ENCODE peak calls at places on chromosomes 4 and X, in five cellular contexts. One of them, this sample, is unnamed.

GRCh38 chr4:142752331-142752830 is 93.7 kb downstream of the INPP4B start:
- DNase-seq in naive thymus-derived CD4-positive, alpha-beta T cell: no peak
- DNase-seq in stimulated activated CD4-positive, alpha-beta T cell treated with anti-CD3 and anti-CD28 coated beads, Interleukin-4, amount 100 ng/mL, for 24 hours: no peak
- DNase-seq in hypothalamus: no peak
- DNase-seq in activated naive CD4-positive, alpha-beta T cell: no peak
- DNase-seq in this sample: no peak

GRCh38 chr4:151930372-151930771 is 169.6 kb upstream of the GATB start:
- DNase-seq in activated naive CD4-positive, alpha-beta T cell: no peak
- DNase-seq in hypothalamus: no peak
- DNase-seq in naive thymus-derived CD4-positive, alpha-beta T cell: no peak
- DNase-seq in stimulated activated CD4-positive, alpha-beta T cell treated with anti-CD3 and anti-CD28 coated beads, Interleukin-4, amount 100 ng/mL, for 24 hours: no peak
- DNase-seq in this sample: no peak

GRCh38 chr4:126850286-126850685 is 782.5 kb upstream of the INTU start:
- DNase-seq in stimulated activated CD4-positive, alpha-beta T cell treated with anti-CD3 and anti-CD28 coated beads, Interleukin-4, amount 100 ng/mL, for 24 hours: no peak
- DNase-seq in hypothalamus: no peak
- DNase-seq in activated naive CD4-positive, alpha-beta T cell: no peak
- DNase-seq in naive thymus-derived CD4-positive, alpha-beta T cell: no peak
- DNase-seq in this sample: no peak

GRCh38 chr4:22391548-22391947 is 124.3 kb downstream of the ADGRA3 start:
- DNase-seq in activated naive CD4-positive, alpha-beta T cell: no peak
- DNase-seq in naive thymus-derived CD4-positive, alpha-beta T cell: no peak
- DNase-seq in stimulated activated CD4-positive, alpha-beta T cell treated with anti-CD3 and anti-CD28 coated beads, Interleukin-4, amount 100 ng/mL, for 24 hours: no peak
- DNase-seq in hypothalamus: no peak
- DNase-seq in this sample: no peak

GRCh38 chr4:41144812-41145211 is 69.5 kb downstream of the APBB2 start:
- DNase-seq in activated naive CD4-positive, alpha-beta T cell: no peak
- DNase-seq in hypothalamus: no peak
- DNase-seq in stimulated activated CD4-positive, alpha-beta T cell treated with anti-CD3 and anti-CD28 coated beads, Interleukin-4, amount 100 ng/mL, for 24 hours: no peak
- DNase-seq in naive thymus-derived CD4-positive, alpha-beta T cell: no peak
- DNase-seq in this sample: no peak

GRCh38 chr4:159382875-159383568 is 280.1 kb downstream of the RAPGEF2 start:
- DNase-seq in stimulated activated CD4-positive, alpha-beta T cell treated with anti-CD3 and anti-CD28 coated beads, Interleukin-4, amount 100 ng/mL, for 24 hours: no peak
- DNase-seq in hypothalamus: no peak
- DNase-seq in naive thymus-derived CD4-positive, alpha-beta T cell: no peak
- DNase-seq in activated naive CD4-positive, alpha-beta T cell: no peak
- DNase-seq in this sample: no peak

GRCh38 chr4:78320353-78320935 is 231.1 kb upstream of the ANXA3 start:
- DNase-seq in activated naive CD4-positive, alpha-beta T cell: no peak
- DNase-seq in stimulated activated CD4-positive, alpha-beta T cell treated with anti-CD3 and anti-CD28 coated beads, Interleukin-4, amount 100 ng/mL, for 24 hours: no peak
- DNase-seq in hypothalamus: no peak
- DNase-seq in naive thymus-derived CD4-positive, alpha-beta T cell: no peak
- DNase-seq in this sample: no peak

GRCh38 chr4:151644625-151645024 is 116.2 kb downstream of the GATB start:
- DNase-seq in naive thymus-derived CD4-positive, alpha-beta T cell: no peak
- DNase-seq in hypothalamus: no peak
- DNase-seq in activated naive CD4-positive, alpha-beta T cell: no peak
- DNase-seq in stimulated activated CD4-positive, alpha-beta T cell treated with anti-CD3 and anti-CD28 coated beads, Interleukin-4, amount 100 ng/mL, for 24 hours: no peak
- DNase-seq in this sample: no peak

GRCh38 chr4:39232100-39232499 is 49.8 kb downstream of the WDR19 start:
- DNase-seq in naive thymus-derived CD4-positive, alpha-beta T cell: no peak
- DNase-seq in stimulated activated CD4-positive, alpha-beta T cell treated with anti-CD3 and anti-CD28 coated beads, Interleukin-4, amount 100 ng/mL, for 24 hours: no peak
- DNase-seq in hypothalamus: no peak
- DNase-seq in activated naive CD4-positive, alpha-beta T cell: no peak
- DNase-seq in this sample: no peak

GRCh38 chr4:8662776-8663175 is 70.2 kb downstream of the CPZ start:
- DNase-seq in activated naive CD4-positive, alpha-beta T cell: no peak
- DNase-seq in stimulated activated CD4-positive, alpha-beta T cell treated with anti-CD3 and anti-CD28 coated beads, Interleukin-4, amount 100 ng/mL, for 24 hours: no peak
- DNase-seq in hypothalamus: no peak
- DNase-seq in naive thymus-derived CD4-positive, alpha-beta T cell: no peak
- DNase-seq in this sample: no peak

GRCh38 chr4:53208749-53209148 is 157.1 kb downstream of the SCFD2 start:
- DNase-seq in hypothalamus: no peak
- DNase-seq in stimulated activated CD4-positive, alpha-beta T cell treated with anti-CD3 and anti-CD28 coated beads, Interleukin-4, amount 100 ng/mL, for 24 hours: no peak
- DNase-seq in activated naive CD4-positive, alpha-beta T cell: no peak
- DNase-seq in naive thymus-derived CD4-positive, alpha-beta T cell: no peak
- DNase-seq in this sample: no peak

GRCh38 chrX:49922291-49923241 is at the start of gene CLCN5:
- DNase-seq in naive thymus-derived CD4-positive, alpha-beta T cell: peak
- DNase-seq in hypothalamus: peak
- DNase-seq in activated naive CD4-positive, alpha-beta T cell: peak
- DNase-seq in stimulated activated CD4-positive, alpha-beta T cell treated with anti-CD3 and anti-CD28 coated beads, Interleukin-4, amount 100 ng/mL, for 24 hours: peak
- DNase-seq in this sample: peak